ENCODE peak calls at places on chromosomes 3 and 15, in nine cellular contexts. A is hepatocyte; M is BJ; C is psoas muscle; Q is ovary; F is sigmoid colon; T is CD8-positive, alpha-beta T cell; D is dorsolateral prefrontal cortex; K is AG04450. P is an unnamed sample.
A peak's percentile ranks its signal among the peaks of the same experiment; 100 is the strongest.

GRCh38 chr3:79268422-79268821 is 499.4 kb downstream of the ROBO1 start:
- DNase-seq in M (no peak), A (no peak), T (no peak), F (no peak), Q (no peak), D (no peak), K (no peak), C (no peak), P (no peak)

GRCh38 chr3:159273070-159273469 is 471.2 kb downstream of the MFSD1 start:
- DNase-seq in C (no peak), F (no peak), M (no peak), Q (no peak), T (no peak), D (no peak), K (no peak), A (no peak), P (no peak)

GRCh38 chr15:31434418-31435255 is 108.0 kb downstream of the KLF13 start:
- DNase-seq in F (peak; percentile 74), T (peak; percentile 82), C (peak; percentile 30), D (no peak), A (no peak), Q (peak; percentile 59), K (peak; percentile 61), M (peak; percentile 70), P (peak; percentile 82)

GRCh38 chr3:138051946-138052802 is 42.2 kb downstream of the CLDN18 start:
- DNase-seq in A (peak; percentile 70), C (no peak), F (no peak), T (no peak), K (peak; percentile 15), D (no peak), Q (peak; percentile 55), M (no peak), P (peak; percentile 80)

GRCh38 chr3:71310595-71311319 is 272.8 kb downstream of the FOXP1 start:
- DNase-seq in A (no peak), K (no peak), D (no peak), T (no peak), F (peak; percentile 73), M (no peak), C (peak; percentile 50), Q (peak; percentile 54), P (no peak)

GRCh38 chr15:98954411-98954810 is 53.2 kb downstream of the PGPEP1L start:
- DNase-seq in D (peak; percentile 71), F (peak; percentile 96), C (peak; percentile 72), K (peak; percentile 37), M (peak; percentile 87), T (no peak), A (no peak), Q (peak; percentile 82), P (no peak)

GRCh38 chr3:106332884-106333283 is 464.1 kb upstream of the CBLB start:
- DNase-seq in F (no peak), T (no peak), C (no peak), K (no peak), D (no peak), Q (no peak), M (no peak), A (no peak), P (no peak)

GRCh38 chr3:160193644-160194192 is 31.5 kb upstream of the C3orf80 start:
- DNase-seq in Q (no peak), F (no peak), A (no peak), C (no peak), D (no peak), T (no peak), M (no peak), K (no peak), P (no peak)

GRCh38 chr3:148723591-148723990 is 25.9 kb downstream of the AGTR1 start:
- DNase-seq in T (no peak), F (no peak), K (peak; percentile 21), C (no peak), Q (no peak), D (no peak), M (no peak), A (no peak), P (no peak)

GRCh38 chr3:88149146-88149515 is 628 bp upstream of the C3orf38 start:
- DNase-seq in D (no peak), F (no peak), A (no peak), M (no peak), K (no peak), T (no peak), Q (no peak), C (no peak), P (no peak)

GRCh38 chr15:29676961-29677402 is 145.3 kb downstream of the TJP1 start:
- DNase-seq in F (no peak), T (no peak), C (no peak), Q (no peak), D (no peak), M (no peak), A (no peak), K (no peak), P (no peak)

GRCh38 chr15:71469393-71469792 is 341.0 kb upstream of the NR2E3 start:
- DNase-seq in D (no peak), K (no peak), C (no peak), T (no peak), Q (no peak), A (no peak), M (peak; percentile 47), F (no peak), P (no peak)

GRCh38 chr15:93289951-93290350 is 200.9 kb upstream of the RGMA start:
- DNase-seq in T (no peak), A (no peak), C (no peak), F (peak; percentile 35), K (no peak), M (no peak), Q (no peak), D (no peak), P (no peak)

GRCh38 chr3:146593776-146594175 is 11.4 kb downstream of the PLSCR5 start:
- DNase-seq in T (no peak), A (no peak), K (no peak), D (no peak), C (no peak), M (no peak), Q (no peak), F (no peak), P (no peak)

GRCh38 chr3:13698498-13698897 is 149.6 kb downstream of the FBLN2 start:
- DNase-seq in T (no peak), D (no peak), Q (no peak), F (no peak), M (no peak), A (no peak), K (no peak), C (no peak), P (no peak)

GRCh38 chr3:13700362-13700761 is 151.4 kb downstream of the FBLN2 start:
- DNase-seq in C (no peak), M (no peak), K (no peak), A (no peak), Q (no peak), D (no peak), F (no peak), T (no peak), P (no peak)

GRCh38 chr3:13700889-13701288 is 152.0 kb downstream of the FBLN2 start:
- DNase-seq in D (no peak), C (no peak), Q (no peak), F (no peak), A (no peak), T (no peak), K (no peak), M (no peak), P (peak; percentile 33)

GRCh38 chr3:13702226-13702820 is 153.4 kb downstream of the FBLN2 start:
- DNase-seq in M (no peak), Q (no peak), F (peak; percentile 28), C (no peak), A (no peak), D (no peak), K (no peak), T (no peak), P (peak; percentile 21)

DNA sequence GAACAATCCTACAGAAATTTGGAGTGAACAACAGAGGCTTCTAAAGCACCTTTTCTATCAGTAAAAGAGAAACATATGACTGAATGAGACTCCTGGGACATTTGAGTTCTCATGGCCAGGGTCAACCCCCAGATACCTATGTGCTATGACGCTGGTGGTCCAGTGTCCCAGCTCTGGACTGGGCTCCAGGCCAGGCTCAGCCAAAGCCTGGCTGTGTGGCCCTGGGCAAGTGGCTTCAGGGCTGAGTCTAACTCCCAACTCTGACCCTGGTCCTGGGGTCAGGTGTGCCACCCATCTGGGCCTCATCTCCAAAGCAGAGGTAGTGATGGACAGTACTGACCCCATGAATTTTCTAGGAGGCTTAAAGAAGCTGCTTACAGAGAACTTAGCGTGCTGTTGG is 147.8 kb downstream of the FBLN2 start:
- DNase-seq in Q (no peak), A (no peak), F (no peak), T (no peak), D (no peak), K (no peak), M (no peak), C (no peak), P (no peak)
- H3K27me3 ChIP-seq in Q (no peaks in the 10 kb centered on the region), A (peaks cover 4% of the 10 kb centered on the region), F (peaks cover 12% of the 10 kb centered on the region), T (no peaks in the 10 kb centered on the region), D (no peaks in the 10 kb centered on the region), K (no peaks in the 10 kb centered on the region), M (no peaks in the 10 kb centered on the region), C (peaks cover 8% of the 10 kb centered on the region), P (no peaks in the 10 kb centered on the region)

GRCh38 chr15:69675727-69676126 is 223.1 kb downstream of the RPLP1 start:
- DNase-seq in Q (no peak), A (no peak), T (no peak), C (no peak), K (no peak), M (no peak), D (no peak), F (no peak), P (no peak)
- H3K27me3 ChIP-seq in Q (no peaks in the 10 kb centered on the region), A (peaks cover 18% of the 10 kb centered on the region), T (no peaks in the 10 kb centered on the region), C (no peaks in the 10 kb centered on the region), K (peaks cover 20% of the 10 kb centered on the region), M (no peaks in the 10 kb centered on the region), D (no peaks in the 10 kb centered on the region), F (no peaks in the 10 kb centered on the region), P (no peaks in the 10 kb centered on the region)

GRCh38 chr3:184588776-184589175 is 27.2 kb downstream of the EPHB3 start:
- DNase-seq in A (no peak), M (no peak), D (no peak), C (no peak), T (no peak), K (no peak), F (no peak), Q (no peak), P (no peak)
- H3K27me3 ChIP-seq in A (no peaks in the 10 kb centered on the region), M (peaks cover 2% of the 10 kb centered on the region), D (no peaks in the 10 kb centered on the region), C (peaks cover 1% of the 10 kb centered on the region), T (no peaks in the 10 kb centered on the region), K (peaks cover 12% of the 10 kb centered on the region), F (no peaks in the 10 kb centered on the region), Q (no peaks in the 10 kb centered on the region), P (no peaks in the 10 kb centered on the region)

GRCh38 chr3:52516509-52517195 is 17.0 kb downstream of the NT5DC2 start:
- DNase-seq in D (no peak), F (no peak), M (no peak), C (no peak), T (no peak), K (no peak), Q (no peak), A (no peak), P (no peak)

GRCh38 chr3:52513281-52513680 is 18.1 kb downstream of the STAB1 start:
- DNase-seq in K (no peak), A (no peak), C (no peak), M (no peak), D (no peak), T (no peak), Q (no peak), F (no peak), P (no peak)

GRCh38 chr3:52512105-52512504 is 17.0 kb downstream of the STAB1 start:
- DNase-seq in K (no peak), Q (no peak), D (no peak), C (no peak), M (no peak), F (no peak), T (no peak), A (no peak), P (no peak)

GRCh38 chr3:52512727-52513126 is 17.6 kb downstream of the STAB1 start:
- DNase-seq in K (no peak), T (no peak), M (no peak), D (no peak), F (no peak), A (no peak), C (no peak), Q (no peak), P (no peak)

GRCh38 chr3:52514576-52514975 is 19.1 kb downstream of the NT5DC2 start:
- DNase-seq in F (no peak), K (no peak), Q (no peak), D (no peak), M (no peak), C (no peak), T (no peak), A (no peak), P (no peak)
- H3K27me3 ChIP-seq in F (no peaks in the 10 kb centered on the region), K (peaks cover 29% of the 10 kb centered on the region), Q (no peaks in the 10 kb centered on the region), D (no peaks in the 10 kb centered on the region), M (peaks cover 4% of the 10 kb centered on the region), C (no peaks in the 10 kb centered on the region), T (no peaks in the 10 kb centered on the region), A (no peaks in the 10 kb centered on the region), P (no peaks in the 10 kb centered on the region)